ENCODE peak calls at places on chromosomes 12 and 14, in nine cellular contexts. One of them, this sample, is unnamed.

GRCh38 chr12:94172031-94172430 is 23.7 kb downstream of the PLXNC1 start:
- DNase-seq in COR-L47: no peak
- DNase-seq in stimulated activated CD8-positive, alpha-beta memory T cell treated with anti-CD3 and anti-CD28 coated beads, Interleukin-12 subunit alpha, Interleukin-12 subunit beta, amount 100 ng/mL, for 4 hours: no peak
- DNase-seq in A549: no peak
- DNase-seq in left ventricle myocardium inferior: no peak
- DNase-seq in DMS79 treated with DMSO at 0.1 percent for 48 hours: no peak
- DNase-seq in PC-3: peak
- DNase-seq in H54: no peak
- DNase-seq in AG08395: no peak
- DNase-seq in this sample: no peak

GRCh38 chr14:77256694-77257093 is 14.3 kb downstream of the NGB start:
- DNase-seq in stimulated activated CD8-positive, alpha-beta memory T cell treated with anti-CD3 and anti-CD28 coated beads, Interleukin-12 subunit alpha, Interleukin-12 subunit beta, amount 100 ng/mL, for 4 hours: no peak
- DNase-seq in PC-3: no peak
- DNase-seq in AG08395: no peak
- DNase-seq in COR-L47: no peak
- DNase-seq in H54: no peak
- DNase-seq in left ventricle myocardium inferior: no peak
- DNase-seq in A549: no peak
- DNase-seq in DMS79 treated with DMSO at 0.1 percent for 48 hours: no peak
- DNase-seq in this sample: no peak

GRCh38 chr12:108099085-108099484 is 30.0 kb upstream of the WSCD2 start:
- DNase-seq in COR-L47: no peak
- DNase-seq in left ventricle myocardium inferior: no peak
- DNase-seq in PC-3: peak
- DNase-seq in A549: no peak
- DNase-seq in DMS79 treated with DMSO at 0.1 percent for 48 hours: no peak
- DNase-seq in AG08395: no peak
- DNase-seq in H54: no peak
- DNase-seq in stimulated activated CD8-positive, alpha-beta memory T cell treated with anti-CD3 and anti-CD28 coated beads, Interleukin-12 subunit alpha, Interleukin-12 subunit beta, amount 100 ng/mL, for 4 hours: no peak
- DNase-seq in this sample: no peak

GRCh38 chr12:127230843-127231260 is 1036.1 kb upstream of the TMEM132C start:
- DNase-seq in PC-3: peak
- DNase-seq in AG08395: peak
- DNase-seq in stimulated activated CD8-positive, alpha-beta memory T cell treated with anti-CD3 and anti-CD28 coated beads, Interleukin-12 subunit alpha, Interleukin-12 subunit beta, amount 100 ng/mL, for 4 hours: no peak
- DNase-seq in DMS79 treated with DMSO at 0.1 percent for 48 hours: no peak
- DNase-seq in left ventricle myocardium inferior: no peak
- DNase-seq in H54: peak
- DNase-seq in COR-L47: no peak
- DNase-seq in A549: no peak
- DNase-seq in this sample: no peak

GRCh38 chr12:76872415-76872814 is 6.4 kb downstream of the CSRP2 start:
- DNase-seq in COR-L47: no peak
- DNase-seq in AG08395: no peak
- DNase-seq in A549: no peak
- DNase-seq in H54: no peak
- DNase-seq in PC-3: no peak
- DNase-seq in left ventricle myocardium inferior: no peak
- DNase-seq in DMS79 treated with DMSO at 0.1 percent for 48 hours: no peak
- DNase-seq in stimulated activated CD8-positive, alpha-beta memory T cell treated with anti-CD3 and anti-CD28 coated beads, Interleukin-12 subunit alpha, Interleukin-12 subunit beta, amount 100 ng/mL, for 4 hours: no peak
- DNase-seq in this sample: no peak

GRCh38 chr12:23132357-23132756 is 507.4 kb downstream of the ETNK1 start:
- DNase-seq in DMS79 treated with DMSO at 0.1 percent for 48 hours: no peak
- DNase-seq in AG08395: no peak
- DNase-seq in PC-3: no peak
- DNase-seq in left ventricle myocardium inferior: no peak
- DNase-seq in A549: no peak
- DNase-seq in stimulated activated CD8-positive, alpha-beta memory T cell treated with anti-CD3 and anti-CD28 coated beads, Interleukin-12 subunit alpha, Interleukin-12 subunit beta, amount 100 ng/mL, for 4 hours: no peak
- DNase-seq in H54: no peak
- DNase-seq in COR-L47: no peak
- DNase-seq in this sample: no peak

GRCh38 chr12:39065455-39065854 is 160.1 kb upstream of the CPNE8 start:
- DNase-seq in DMS79 treated with DMSO at 0.1 percent for 48 hours: no peak
- DNase-seq in PC-3: no peak
- DNase-seq in A549: no peak
- DNase-seq in AG08395: no peak
- DNase-seq in left ventricle myocardium inferior: no peak
- DNase-seq in stimulated activated CD8-positive, alpha-beta memory T cell treated with anti-CD3 and anti-CD28 coated beads, Interleukin-12 subunit alpha, Interleukin-12 subunit beta, amount 100 ng/mL, for 4 hours: no peak
- DNase-seq in COR-L47: no peak
- DNase-seq in H54: no peak
- DNase-seq in this sample: no peak

GRCh38 chr12:30794591-30795409 is 40.0 kb upstream of the CAPRIN2 start:
- DNase-seq in PC-3: peak
- DNase-seq in COR-L47: peak
- DNase-seq in left ventricle myocardium inferior: no peak
- DNase-seq in stimulated activated CD8-positive, alpha-beta memory T cell treated with anti-CD3 and anti-CD28 coated beads, Interleukin-12 subunit alpha, Interleukin-12 subunit beta, amount 100 ng/mL, for 4 hours: no peak
- DNase-seq in A549: peak
- DNase-seq in AG08395: peak
- DNase-seq in DMS79 treated with DMSO at 0.1 percent for 48 hours: no peak
- DNase-seq in H54: peak
- DNase-seq in this sample: no peak

GRCh38 chr12:47904647-47905312 is at the start of gene VDR:
- DNase-seq in PC-3: peak
- DNase-seq in COR-L47: peak
- DNase-seq in left ventricle myocardium inferior: peak
- DNase-seq in A549: peak
- DNase-seq in DMS79 treated with DMSO at 0.1 percent for 48 hours: peak
- DNase-seq in AG08395: peak
- DNase-seq in H54: peak
- DNase-seq in stimulated activated CD8-positive, alpha-beta memory T cell treated with anti-CD3 and anti-CD28 coated beads, Interleukin-12 subunit alpha, Interleukin-12 subunit beta, amount 100 ng/mL, for 4 hours: peak
- DNase-seq in this sample: peak

GRCh38 chr14:102081231-102082080 is 5.4 kb downstream of the HSP90AA1 start:
- DNase-seq in stimulated activated CD8-positive, alpha-beta memory T cell treated with anti-CD3 and anti-CD28 coated beads, Interleukin-12 subunit alpha, Interleukin-12 subunit beta, amount 100 ng/mL, for 4 hours: no peak
- DNase-seq in PC-3: no peak
- DNase-seq in AG08395: no peak
- DNase-seq in left ventricle myocardium inferior: no peak
- DNase-seq in H54: no peak
- DNase-seq in A549: no peak
- DNase-seq in COR-L47: no peak
- DNase-seq in DMS79 treated with DMSO at 0.1 percent for 48 hours: no peak
- DNase-seq in this sample: no peak

GRCh38 chr12:112539221-112539620 is 120.5 kb downstream of the PTPN11 start:
- DNase-seq in AG08395: no peak
- DNase-seq in A549: peak
- DNase-seq in PC-3: peak
- DNase-seq in H54: no peak
- DNase-seq in COR-L47: no peak
- DNase-seq in DMS79 treated with DMSO at 0.1 percent for 48 hours: no peak
- DNase-seq in stimulated activated CD8-positive, alpha-beta memory T cell treated with anti-CD3 and anti-CD28 coated beads, Interleukin-12 subunit alpha, Interleukin-12 subunit beta, amount 100 ng/mL, for 4 hours: no peak
- DNase-seq in left ventricle myocardium inferior: no peak
- DNase-seq in this sample: no peak

GRCh38 chr12:20514598-20514997 is 146.3 kb downstream of the PDE3A start:
- DNase-seq in COR-L47: no peak
- DNase-seq in AG08395: no peak
- DNase-seq in left ventricle myocardium inferior: no peak
- DNase-seq in A549: no peak
- DNase-seq in PC-3: no peak
- DNase-seq in stimulated activated CD8-positive, alpha-beta memory T cell treated with anti-CD3 and anti-CD28 coated beads, Interleukin-12 subunit alpha, Interleukin-12 subunit beta, amount 100 ng/mL, for 4 hours: no peak
- DNase-seq in DMS79 treated with DMSO at 0.1 percent for 48 hours: no peak
- DNase-seq in H54: no peak
- DNase-seq in this sample: no peak

GRCh38 chr12:51592034-51592705 is 1.1 kb downstream of the SCN8A start:
- DNase-seq in stimulated activated CD8-positive, alpha-beta memory T cell treated with anti-CD3 and anti-CD28 coated beads, Interleukin-12 subunit alpha, Interleukin-12 subunit beta, amount 100 ng/mL, for 4 hours: no peak
- DNase-seq in COR-L47: no peak
- DNase-seq in PC-3: peak
- DNase-seq in A549: no peak
- DNase-seq in H54: no peak
- DNase-seq in AG08395: peak
- DNase-seq in DMS79 treated with DMSO at 0.1 percent for 48 hours: no peak
- DNase-seq in left ventricle myocardium inferior: no peak
- DNase-seq in this sample: no peak

GRCh38 chr12:118035194-118036041 is 18.9 kb downstream of the RFC5 start:
- DNase-seq in left ventricle myocardium inferior: no peak
- DNase-seq in PC-3: peak
- DNase-seq in COR-L47: no peak
- DNase-seq in AG08395: peak
- DNase-seq in H54: no peak
- DNase-seq in A549: no peak
- DNase-seq in DMS79 treated with DMSO at 0.1 percent for 48 hours: no peak
- DNase-seq in stimulated activated CD8-positive, alpha-beta memory T cell treated with anti-CD3 and anti-CD28 coated beads, Interleukin-12 subunit alpha, Interleukin-12 subunit beta, amount 100 ng/mL, for 4 hours: no peak
- DNase-seq in this sample: no peak

GRCh38 chr12:123141615-123142517 is 9.0 kb downstream of the PITPNM2 start:
- DNase-seq in left ventricle myocardium inferior: peak
- DNase-seq in H54: peak
- DNase-seq in A549: no peak
- DNase-seq in AG08395: peak
- DNase-seq in PC-3: peak
- DNase-seq in COR-L47: no peak
- DNase-seq in DMS79 treated with DMSO at 0.1 percent for 48 hours: peak
- DNase-seq in stimulated activated CD8-positive, alpha-beta memory T cell treated with anti-CD3 and anti-CD28 coated beads, Interleukin-12 subunit alpha, Interleukin-12 subunit beta, amount 100 ng/mL, for 4 hours: no peak
- DNase-seq in this sample: no peak

GRCh38 chr14:55599250-55599879 is 19.4 kb downstream of the KTN1 start:
- DNase-seq in PC-3: peak
- DNase-seq in left ventricle myocardium inferior: peak
- DNase-seq in A549: no peak
- DNase-seq in AG08395: no peak
- DNase-seq in COR-L47: no peak
- DNase-seq in stimulated activated CD8-positive, alpha-beta memory T cell treated with anti-CD3 and anti-CD28 coated beads, Interleukin-12 subunit alpha, Interleukin-12 subunit beta, amount 100 ng/mL, for 4 hours: no peak
- DNase-seq in H54: no peak
- DNase-seq in DMS79 treated with DMSO at 0.1 percent for 48 hours: no peak
- DNase-seq in this sample: no peak

GRCh38 chr14:19920021-19920657 is at the start of gene OR4K5:
- DNase-seq in A549: no peak
- DNase-seq in AG08395: no peak
- DNase-seq in DMS79 treated with DMSO at 0.1 percent for 48 hours: no peak
- DNase-seq in COR-L47: no peak
- DNase-seq in left ventricle myocardium inferior: no peak
- DNase-seq in PC-3: no peak
- DNase-seq in H54: no peak
- DNase-seq in stimulated activated CD8-positive, alpha-beta memory T cell treated with anti-CD3 and anti-CD28 coated beads, Interleukin-12 subunit alpha, Interleukin-12 subunit beta, amount 100 ng/mL, for 4 hours: no peak
- DNase-seq in this sample: no peak

GRCh38 chr14:24674204-24674970 is 40.4 kb upstream of the GZMB start:
- DNase-seq in left ventricle myocardium inferior: no peak
- DNase-seq in A549: no peak
- DNase-seq in COR-L47: no peak
- DNase-seq in stimulated activated CD8-positive, alpha-beta memory T cell treated with anti-CD3 and anti-CD28 coated beads, Interleukin-12 subunit alpha, Interleukin-12 subunit beta, amount 100 ng/mL, for 4 hours: no peak
- DNase-seq in DMS79 treated with DMSO at 0.1 percent for 48 hours: no peak
- DNase-seq in PC-3: no peak
- DNase-seq in H54: no peak
- DNase-seq in AG08395: no peak
- DNase-seq in this sample: peak

GRCh38 chr14:105097797-105098127 is 32.5 kb upstream of the GPR132 start:
- DNase-seq in A549: no peak
- DNase-seq in DMS79 treated with DMSO at 0.1 percent for 48 hours: no peak
- DNase-seq in AG08395: no peak
- DNase-seq in H54: no peak
- DNase-seq in left ventricle myocardium inferior: no peak
- DNase-seq in PC-3: no peak
- DNase-seq in stimulated activated CD8-positive, alpha-beta memory T cell treated with anti-CD3 and anti-CD28 coated beads, Interleukin-12 subunit alpha, Interleukin-12 subunit beta, amount 100 ng/mL, for 4 hours: no peak
- DNase-seq in COR-L47: no peak
- DNase-seq in this sample: no peak

GRCh38 chr12:131187602-131188001 is 233.9 kb downstream of the ADGRD1 start:
- DNase-seq in AG08395: no peak
- DNase-seq in H54: no peak
- DNase-seq in A549: no peak
- DNase-seq in stimulated activated CD8-positive, alpha-beta memory T cell treated with anti-CD3 and anti-CD28 coated beads, Interleukin-12 subunit alpha, Interleukin-12 subunit beta, amount 100 ng/mL, for 4 hours: no peak
- DNase-seq in COR-L47: no peak
- DNase-seq in left ventricle myocardium inferior: no peak
- DNase-seq in PC-3: no peak
- DNase-seq in DMS79 treated with DMSO at 0.1 percent for 48 hours: no peak
- DNase-seq in this sample: no peak

GRCh38 chr12:23950775-23951391 is 1.4 kb upstream of the SOX5 start:
- DNase-seq in H54: no peak
- DNase-seq in A549: no peak
- DNase-seq in DMS79 treated with DMSO at 0.1 percent for 48 hours: no peak
- DNase-seq in PC-3: no peak
- DNase-seq in left ventricle myocardium inferior: no peak
- DNase-seq in AG08395: no peak
- DNase-seq in COR-L47: no peak
- DNase-seq in stimulated activated CD8-positive, alpha-beta memory T cell treated with anti-CD3 and anti-CD28 coated beads, Interleukin-12 subunit alpha, Interleukin-12 subunit beta, amount 100 ng/mL, for 4 hours: no peak
- DNase-seq in this sample: no peak

GRCh38 chr14:35944847-35945246 is 118.7 kb downstream of the BRMS1L start:
- DNase-seq in DMS79 treated with DMSO at 0.1 percent for 48 hours: no peak
- DNase-seq in H54: no peak
- DNase-seq in AG08395: no peak
- DNase-seq in A549: peak
- DNase-seq in COR-L47: peak
- DNase-seq in stimulated activated CD8-positive, alpha-beta memory T cell treated with anti-CD3 and anti-CD28 coated beads, Interleukin-12 subunit alpha, Interleukin-12 subunit beta, amount 100 ng/mL, for 4 hours: no peak
- DNase-seq in PC-3: peak
- DNase-seq in left ventricle myocardium inferior: no peak
- DNase-seq in this sample: no peak

GRCh38 chr14:92615451-92615850 is 101.9 kb downstream of the RIN3 start:
- DNase-seq in PC-3: peak
- DNase-seq in stimulated activated CD8-positive, alpha-beta memory T cell treated with anti-CD3 and anti-CD28 coated beads, Interleukin-12 subunit alpha, Interleukin-12 subunit beta, amount 100 ng/mL, for 4 hours: peak
- DNase-seq in COR-L47: no peak
- DNase-seq in DMS79 treated with DMSO at 0.1 percent for 48 hours: no peak
- DNase-seq in H54: no peak
- DNase-seq in A549: no peak
- DNase-seq in AG08395: no peak
- DNase-seq in left ventricle myocardium inferior: no peak
- DNase-seq in this sample: peak

GRCh38 chr12:122659579-122659978 is 43.6 kb downstream of the HCAR2 start:
- DNase-seq in H54: no peak
- DNase-seq in stimulated activated CD8-positive, alpha-beta memory T cell treated with anti-CD3 and anti-CD28 coated beads, Interleukin-12 subunit alpha, Interleukin-12 subunit beta, amount 100 ng/mL, for 4 hours: no peak
- DNase-seq in AG08395: no peak
- DNase-seq in COR-L47: no peak
- DNase-seq in A549: no peak
- DNase-seq in DMS79 treated with DMSO at 0.1 percent for 48 hours: no peak
- DNase-seq in PC-3: no peak
- DNase-seq in left ventricle myocardium inferior: peak
- DNase-seq in this sample: no peak

This sample was measured in natural killer cell treated with Interleukin-12 subunit alpha and Interleukin-12 subunit beta and Interleukin-15 and Interleukin-18, amount 100 ng/mL, for 72 hours.